ENCODE peak calls at places on chromosomes 13 and 19, in six cellular contexts. U is posterior cingulate gyrus; C is left ventricle myocardium superior; S is kidney glomerular epithelial cell; N is psoas muscle; D is CD8-positive, alpha-beta T cell. A is an unnamed sample.

GRCh38 chr13:34161829-34162544 is 344.0 kb downstream of the RFC3 start:
- DNase-seq in S (no peak), U (no peak), C (no peak), N (no peak), D (no peak), A (no peak)

GRCh38 chr13:24500977-24501376 is 11.6 kb downstream of the PARP4 start:
- DNase-seq in D (no peak), S (peak), N (no peak), C (no peak), U (no peak), A (no peak)

GRCh38 chr13:113611996-113612395 is 27.4 kb downstream of the TFDP1 start:
- DNase-seq in N (no peak), U (no peak), D (no peak), S (no peak), C (no peak), A (no peak)

GRCh38 chr19:54416695-54417491 is 1.6 kb downstream of the TTYH1 start:
- DNase-seq in C (no peak), N (no peak), S (no peak), U (no peak), D (no peak), A (no peak)

GRCh38 chr19:45574526-45574925 is 10.1 kb downstream of the OPA3 start:
- DNase-seq in U (no peak), C (no peak), N (no peak), D (no peak), S (no peak), A (no peak)

GRCh38 chr19:8358948-8359347 is 5.0 kb upstream of the ANGPTL4 start:
- DNase-seq in S (no peak), N (no peak), U (no peak), C (no peak), D (no peak), A (no peak)

GRCh38 chr13:83216521-83217245 is 665.6 kb downstream of the SLITRK1 start:
- DNase-seq in U (no peak), N (no peak), S (no peak), D (no peak), C (no peak), A (no peak)

GRCh38 chr13:102235689-102236088 is 166.2 kb downstream of the FGF14 start:
- DNase-seq in S (no peak), U (no peak), D (no peak), N (no peak), C (no peak), A (no peak)

GRCh38 chr13:27857271-27857670 is 62.5 kb upstream of the PDX1 start:
- DNase-seq in C (no peak), U (no peak), D (no peak), N (no peak), S (no peak), A (no peak)

GRCh38 chr13:72696590-72696989 is 30.8 kb downstream of the MZT1 start:
- DNase-seq in U (no peak), C (no peak), D (no peak), S (no peak), N (no peak), A (no peak)

GRCh38 chr13:38173403-38173802 is 176.2 kb upstream of the UFM1 start:
- DNase-seq in D (no peak), C (no peak), S (no peak), N (no peak), U (no peak), A (no peak)

GRCh38 chr13:78593652-78594494 is 9.5 kb downstream of the POU4F1 start:
- DNase-seq in N (no peak), U (no peak), C (no peak), D (no peak), S (no peak), A (no peak)

GRCh38 chr13:52848455-52849190 is at the start of gene PCDH8:
- DNase-seq in D (no peak), U (peak), N (no peak), S (no peak), C (peak), A (no peak)

GRCh38 chr13:27176772-27177171 is 5.2 kb upstream of the USP12 start:
- DNase-seq in S (no peak), N (no peak), D (no peak), C (no peak), U (no peak), A (no peak)

GRCh38 chr19:17490411-17490810 is 20.1 kb downstream of the SLC27A1 start:
- DNase-seq in U (no peak), S (no peak), D (peak), N (no peak), C (no peak), A (no peak)

GRCh38 chr13:70324519-70324918 is 216.3 kb upstream of the KLHL1 start:
- DNase-seq in C (no peak), U (no peak), S (no peak), D (no peak), N (no peak), A (no peak)

GRCh38 chr13:20714563-20715339 is 11.3 kb downstream of the IL17D start:
- DNase-seq in D (no peak), N (peak), C (peak), S (no peak), U (no peak), A (no peak)

GRCh38 chr19:16561382-16561781 is 10.8 kb downstream of the SLC35E1 start:
- DNase-seq in S (no peak), D (no peak), N (peak), U (peak), C (no peak), A (no peak)

GRCh38 chr19:12779162-12779993 is 4.0 kb upstream of the HOOK2 start:
- DNase-seq in C (peak), U (no peak), D (no peak), S (peak), N (peak), A (peak)

GRCh38 chr19:28332351-28332750 is 880.6 kb downstream of the UQCRFS1 start:
- DNase-seq in C (no peak), N (no peak), D (no peak), S (no peak), U (no peak), A (peak)

GRCh38 chr19:40907968-40908735 is 26.1 kb upstream of the CYP2A7 start:
- DNase-seq in S (no peak), U (no peak), N (peak), D (peak), C (no peak), A (no peak)

GRCh38 chr13:91349992-91350911 is 2.8 kb downstream of the MIR17HG start:
- DNase-seq in U (no peak), C (no peak), D (no peak), S (no peak), N (no peak), A (no peak)

GRCh38 chr19:40599331-40600085 is 1.7 kb upstream of the LTBP4 start:
- DNase-seq in U (no peak), N (peak), C (no peak), D (no peak), S (no peak), A (no peak)

GRCh38 chr13:113216165-113217056 is 7.0 kb downstream of the CUL4A start:
- DNase-seq in D (no peak), C (peak), N (peak), U (no peak), S (peak), A (peak)

GRCh38 chr19:51294211-51294976 is 17.1 kb upstream of the IGLON5 start:
- DNase-seq in N (no peak), U (no peak), S (no peak), D (no peak), C (no peak), A (peak)

GRCh38 chr13:34189946-34190345 is 372.0 kb downstream of the RFC3 start:
- DNase-seq in U (no peak), C (no peak), N (no peak), D (no peak), S (no peak), A (no peak)

GRCh38 chr19:13160557-13160956 is 10.3 kb downstream of the IER2 start:
- DNase-seq in N (no peak), U (no peak), S (peak), D (no peak), C (no peak), A (peak)

GRCh38 chr19:11699931-11700794 is 38.6 kb downstream of the ZNF823 start:
- DNase-seq in C (no peak), N (no peak), S (no peak), D (peak), U (no peak), A (peak)

GRCh38 chr19:57171551-57172081 is 4.3 kb upstream of the DUXA start:
- DNase-seq in U (no peak), S (no peak), D (no peak), N (no peak), C (peak), A (no peak)

GRCh38 chr13:30898070-30898469 is 8.0 kb upstream of the MEDAG start:
- DNase-seq in C (no peak), N (no peak), S (no peak), D (no peak), U (no peak), A (no peak)

GRCh38 chr19:10416380-10417257 is 3.7 kb upstream of the PDE4A start:
- DNase-seq in U (peak), D (peak), N (peak), S (peak), C (peak), A (peak)

GRCh38 chr13:33172400-33172799 is 113.2 kb downstream of the STARD13 start:
- DNase-seq in U (no peak), N (no peak), S (no peak), C (no peak), D (no peak), A (no peak)

GRCh38 chr19:1884719-1885334 is 469 bp downstream of the ABHD17A start:
- DNase-seq in N (no peak), D (no peak), C (no peak), S (no peak), U (no peak), A (peak)

GRCh38 chr19:19151418-19151817 is 13.1 kb upstream of the TMEM161A start:
- DNase-seq in N (no peak), U (no peak), D (no peak), C (no peak), S (no peak), A (no peak)

GRCh38 chr13:82758056-82758455 is 1124.2 kb downstream of the SLITRK1 start:
- DNase-seq in C (no peak), S (no peak), D (no peak), N (no peak), U (no peak), A (no peak)

GRCh38 chr19:944663-945241 is 18.9 kb downstream of the ARID3A start:
- DNase-seq in D (no peak), U (no peak), C (no peak), S (no peak), N (no peak), A (no peak)

GRCh38 chr13:99386911-99387788 is 80.0 kb upstream of the GPR183 start:
- DNase-seq in S (no peak), N (peak), C (peak), U (no peak), D (peak), A (no peak)

GRCh38 chr13:49927755-49928154 is 8.4 kb downstream of the SPRYD7 start:
- DNase-seq in U (no peak), D (no peak), C (no peak), S (no peak), N (no peak), A (no peak)